ENCODE peak calls at places on chromosomes 2 and 18, in seven cellular contexts. T, K, E, Q, D, Y and U are unnamed samples.

GRCh38 chr18:40088130-40088529 is 1866.9 kb upstream of the PIK3C3 start:
- DNase-seq in Q (no peak), K (no peak), D (no peak), E (no peak), T (no peak), Y (no peak), U (no peak)

GRCh38 chr2:23492941-23493340 is 108.0 kb downstream of the KLHL29 start:
- DNase-seq in E (no peak), D (no peak), Q (no peak), T (no peak), Y (no peak), K (no peak), U (peak)

GRCh38 chr2:215896921-215897320 is 116.4 kb downstream of the MREG start:
- DNase-seq in D (no peak), E (no peak), K (no peak), Y (no peak), T (no peak), Q (no peak), U (no peak)

GRCh38 chr18:74276609-74277008 is 15.2 kb downstream of the CYB5A start:
- DNase-seq in D (no peak), K (no peak), Q (no peak), E (no peak), T (no peak), Y (no peak), U (no peak)

GRCh38 chr2:100773538-100773937 is 46.4 kb upstream of the NPAS2 start:
- DNase-seq in T (no peak), D (no peak), Y (no peak), Q (no peak), K (no peak), E (no peak), U (no peak)

GRCh38 chr2:166373951-166374350 is 1.8 kb downstream of the SCN9A start:
- DNase-seq in E (no peak), K (no peak), Q (peak), Y (peak), D (no peak), T (no peak), U (no peak)

GRCh38 chr2:145751634-145752033 is 1231.7 kb upstream of the ZEB2 start:
- DNase-seq in E (no peak), T (no peak), K (no peak), Y (no peak), D (no peak), Q (peak), U (no peak)

GRCh38 chr2:238295144-238296112 is 7.0 kb upstream of the PER2 start:
- DNase-seq in E (no peak), K (no peak), T (no peak), Q (no peak), Y (no peak), D (no peak), U (peak)

GRCh38 chr2:2640818-2641217 is 309.7 kb upstream of the MYT1L start:
- DNase-seq in T (no peak), E (no peak), Y (no peak), D (no peak), K (no peak), Q (no peak), U (no peak)

GRCh38 chr18:79334496-79335233 is 61.1 kb upstream of the NFATC1 start:
- DNase-seq in Q (no peak), D (no peak), Y (no peak), T (no peak), E (no peak), K (no peak), U (no peak)
- H3K27ac ChIP-seq in Q (no peak), D (no peak), Y (no peak), T (no peak), E (no peak), K (no peak), U (no peak)

GRCh38 chr2:161245671-161246070 is 62.6 kb upstream of the PSMD14 start:
- DNase-seq in T (no peak), Q (no peak), Y (no peak), E (no peak), D (no peak), K (no peak), U (no peak)

GRCh38 chr2:161246301-161246700 is 61.9 kb upstream of the PSMD14 start:
- DNase-seq in E (no peak), D (no peak), K (no peak), Y (no peak), T (no peak), Q (no peak), U (no peak)

GRCh38 chr2:161243873-161244272 is 64.4 kb upstream of the PSMD14 start:
- DNase-seq in D (no peak), K (no peak), T (no peak), E (no peak), Y (no peak), Q (no peak), U (no peak)

GRCh38 chr2:161243312-161243711 is 64.9 kb upstream of the PSMD14 start:
- DNase-seq in Y (no peak), K (no peak), Q (no peak), D (no peak), T (no peak), E (no peak), U (no peak)

GRCh38 chr2:161245237-161245505 is 63.1 kb upstream of the PSMD14 start:
- DNase-seq in T (no peak), K (no peak), Q (no peak), E (no peak), D (no peak), Y (no peak), U (no peak)
- H3K4me3 ChIP-seq in T (no peak), K (peak), Q (no peak), E (no peak), D (peak), Y (peak), U (no peak)

DNA sequence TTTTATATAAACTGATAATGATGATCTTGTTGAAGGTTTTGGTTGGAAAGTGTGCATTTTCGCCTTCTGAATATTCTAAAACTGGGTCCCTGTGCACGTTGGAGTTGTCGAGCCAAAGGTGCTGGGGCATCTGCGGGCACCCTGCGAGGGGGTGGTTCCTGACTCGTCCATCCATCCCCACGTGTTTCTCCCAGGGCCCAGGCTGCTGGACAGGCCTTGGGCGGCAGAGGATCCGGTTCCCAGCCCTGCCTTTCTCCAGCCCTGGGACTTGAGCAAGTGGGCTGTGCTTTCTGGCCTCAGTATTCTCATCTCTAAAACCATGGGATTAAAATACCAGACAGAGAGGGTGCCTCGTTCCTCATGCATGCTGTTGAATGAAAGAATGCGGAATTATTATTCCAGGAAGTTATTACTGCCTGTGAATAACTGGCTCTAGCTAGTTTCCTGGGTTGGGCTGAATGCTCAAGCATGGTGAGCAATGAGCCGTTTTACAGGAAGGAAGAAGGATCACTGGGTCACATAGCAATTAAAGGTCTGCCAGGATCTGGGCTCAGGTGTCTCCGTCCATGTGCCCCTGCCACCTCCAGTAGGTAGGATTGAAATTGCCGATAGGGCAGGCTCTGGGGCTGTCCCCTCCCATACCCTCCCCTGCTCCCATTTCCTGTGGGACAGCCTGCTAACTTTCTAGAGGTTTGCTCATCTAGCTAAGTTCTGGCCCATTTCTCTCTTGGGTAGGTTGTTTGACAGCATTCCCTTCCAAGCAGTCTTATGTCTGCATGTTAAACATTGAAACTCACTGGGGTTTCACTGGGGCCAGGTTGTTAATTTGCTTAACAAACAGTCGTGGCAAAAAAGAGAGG is 77.2 kb upstream of the HS6ST1 start:
- DNase-seq in Q (peak), T (no peak), Y (peak), K (no peak), D (peak), E (no peak), U (peak)
- H3K27ac ChIP-seq in Q (peak), T (no peak), Y (no peak), K (no peak), D (peak), E (peak), U (no peak)

GRCh38 chr2:42045956-42046748 is 1.7 kb upstream of the PKDCC start:
- DNase-seq in T (no peak), Y (no peak), K (no peak), Q (no peak), D (no peak), E (no peak), U (no peak)
- H3K4me3 ChIP-seq in T (peak), Y (no peak), K (no peak), Q (no peak), D (no peak), E (no peak), U (no peak)

GRCh38 chr2:219467736-219468075 is 31.0 kb upstream of the GMPPA start:
- DNase-seq in T (no peak), Q (no peak), D (no peak), Y (no peak), E (no peak), K (no peak), U (no peak)
- H3K27ac ChIP-seq in T (peak), Q (no peak), D (no peak), Y (no peak), E (no peak), K (no peak), U (no peak)

GRCh38 chr18:3665780-3666525 is 216.0 kb downstream of the TGIF1 start:
- DNase-seq in E (peak), D (peak), K (peak), Q (peak), T (peak), Y (peak), U (peak)
- H3K4me3 ChIP-seq in E (no peak), D (peak), K (peak), Q (peak), T (peak), Y (peak), U (no peak)

DNA sequence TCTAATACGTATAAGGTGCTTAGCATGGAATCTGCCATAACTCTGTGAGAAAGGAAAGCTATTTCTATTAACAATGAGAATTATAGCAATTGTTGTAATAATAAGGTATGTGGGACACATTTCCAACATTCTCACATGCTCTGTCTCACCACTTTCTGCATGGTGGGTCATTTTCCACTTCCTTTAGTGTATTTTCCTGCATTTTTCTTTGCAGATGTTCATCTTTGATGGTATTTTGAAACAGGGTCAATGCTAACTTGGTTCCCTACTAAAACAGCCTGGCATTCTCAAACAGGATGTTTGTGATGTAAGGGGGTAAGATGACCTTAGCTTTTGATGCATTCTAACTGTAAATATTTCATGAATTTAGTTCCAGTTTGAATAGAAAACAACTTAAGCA is 54.7 kb downstream of the MYO1B start:
- DNase-seq in Q (no peak), T (no peak), Y (no peak), D (no peak), K (no peak), E (no peak), U (no peak)
- H3K27ac ChIP-seq in Q (no peak), T (no peak), Y (no peak), D (no peak), K (no peak), E (no peak), U (no peak)